ENCODE peak calls at places on chromosomes 2 and 18, in four cellular contexts. J is HEK293T, G is GM12878, X is H1. H is an unnamed sample.

GRCh38 chr2:42169869-42170465 is 814 bp downstream of the EML4 start:
- DNase-seq in J (no peak), G (no peak), X (no peak), H (no peak)

GRCh38 chr2:86194751-86195054 is 559 bp downstream of the IMMT start:
- DNase-seq in J (no peak), G (peak; percentile 70), X (peak; percentile 87), H (no peak)

GRCh38 chr2:3581367-3582262 is 6.6 kb downstream of the RPS7 start:
- DNase-seq in J (no peak), G (no peak), X (no peak), H (no peak)

GRCh38 chr2:140657657-140658056 is 1473.2 kb downstream of the LRP1B start:
- DNase-seq in J (no peak), G (no peak), X (no peak), H (no peak)

GRCh38 chr2:88443353-88443938 is 9.0 kb downstream of the FOXI3 start:
- DNase-seq in J (no peak), G (no peak), X (no peak), H (no peak)

GRCh38 chr2:129673881-129674513 is 305.5 kb upstream of the RAB6C start:
- DNase-seq in J (no peak), G (peak; percentile 38), X (no peak), H (no peak)

GRCh38 chr2:46967990-46968647 is 52.5 kb upstream of the MCFD2 start:
- DNase-seq in J (no peak), G (no peak), X (no peak), H (no peak)

GRCh38 chr2:44283116-44283666 is 7.9 kb downstream of the SLC3A1 start:
- DNase-seq in J (no peak), G (no peak), X (no peak), H (no peak)

GRCh38 chr2:136246086-136246669 is 128.2 kb upstream of the CXCR4 start:
- DNase-seq in J (no peak), G (peak; percentile 60), X (no peak), H (peak; percentile 16)

GRCh38 chr18:45962866-45963265 is 4.3 kb downstream of the EPG5 start:
- DNase-seq in J (no peak), G (no peak), X (no peak), H (no peak)

GRCh38 chr18:71503222-71503621 is 1040.9 kb downstream of the CBLN2 start:
- DNase-seq in J (no peak), G (no peak), X (no peak), H (no peak)

GRCh38 chr2:152336103-152336853 is 1.3 kb downstream of the FMNL2 start:
- DNase-seq in J (peak; percentile 43), G (no peak), X (no peak), H (peak; percentile 41)

GRCh38 chr2:222919841-222920609 is 59.2 kb downstream of the ACSL3 start:
- DNase-seq in J (no peak), G (no peak), X (no peak), H (no peak)

GRCh38 chr2:223414646-223415045 is 187.5 kb downstream of the SCG2 start:
- DNase-seq in J (no peak), G (no peak), X (no peak), H (no peak)

GRCh38 chr2:217415316-217415715 is 555.5 kb upstream of the TNP1 start:
- DNase-seq in J (no peak), G (peak; percentile 31), X (no peak), H (no peak)

DNA sequence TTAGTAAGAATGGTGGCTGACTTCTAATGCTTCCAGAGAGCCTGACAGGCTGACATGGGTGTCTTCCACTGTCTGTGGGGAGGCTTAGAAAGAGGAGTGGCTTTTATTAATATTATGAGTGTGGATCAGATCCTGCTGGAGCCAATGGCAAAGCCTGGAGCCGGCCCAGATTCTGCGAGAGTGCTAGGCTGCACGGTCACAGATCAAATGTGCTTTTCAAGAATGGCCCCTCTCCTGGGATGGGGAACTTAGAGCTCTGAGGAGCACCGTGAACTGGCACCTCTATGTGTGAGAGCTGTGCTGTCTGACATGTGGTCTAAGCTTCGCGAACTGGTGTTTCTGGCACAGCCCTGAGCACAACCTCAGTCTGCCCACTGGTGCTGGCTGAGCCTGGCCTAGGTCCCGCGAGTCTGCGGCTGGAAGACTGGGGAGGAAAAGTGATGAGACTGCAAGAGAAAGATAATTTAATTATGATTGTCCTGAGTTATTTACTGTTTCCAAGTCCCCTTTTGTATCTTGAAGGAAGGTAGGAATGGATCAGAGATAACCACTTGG is 70.4 kb downstream of the ASAP2 start:
- DNase-seq in J (no peak), G (no peak), X (no peak), H (no peak)
- TF ChIP-seq SUZ12 in J (no peak), G (no peak), X (no peak), H (no peak)

GRCh38 chr2:218645126-218645525 is 14.3 kb downstream of the ZNF142 start:
- DNase-seq in J (no peak), G (no peak), X (no peak), H (no peak)
- TF ChIP-seq SUZ12 in J (no peak), G (no peak), X (no peak), H (no peak)

GRCh38 chr18:21441670-21442069 is 158.8 kb downstream of the ESCO1 start:
- DNase-seq in J (no peak), G (no peak), X (no peak), H (no peak)
- TF ChIP-seq SUZ12 in J (no peak), G (no peak), X (no peak), H (no peak)

GRCh38 chr2:71409611-71410010 is 43.8 kb upstream of the DYSF start:
- DNase-seq in J (no peak), G (no peak), X (no peak), H (no peak)
- TF ChIP-seq SUZ12 in J (no peak), G (no peak), X (no peak), H (no peak)

GRCh38 chr2:72984172-72984671 is 66.9 kb downstream of the EMX1 start:
- DNase-seq in J (no peak), G (no peak), X (no peak), H (no peak)
- TF ChIP-seq SUZ12 in J (no peak), G (no peak), X (no peak), H (no peak)

H was measured in HepG2.